ENCODE peak calls at places on chromosome 15, in five cellular contexts. One of them, this sample, is unnamed. For H3K9me2, the result is how much of the 10 kb centered on the place peaks cover.

GRCh38 chr15:25846377-25846776 is 16.8 kb downstream of the ATP10A start:
- DNase-seq in hepatocyte: no peak
- DNase-seq in HCT116: no peak
- DNase-seq in PC-9: no peak
- DNase-seq in PC-3: no peak
- DNase-seq in this sample: no peak

GRCh38 chr15:74725845-74726773 is 781 bp upstream of the CYP1A1 start:
- DNase-seq in hepatocyte: peak
- DNase-seq in PC-9: peak
- DNase-seq in PC-3: peak
- DNase-seq in HCT116: no peak
- DNase-seq in this sample: no peak

GRCh38 chr15:39936681-39937080 is 2.8 kb downstream of the EIF2AK4 start:
- DNase-seq in HCT116: no peak
- DNase-seq in PC-9: no peak
- DNase-seq in PC-3: peak
- DNase-seq in hepatocyte: no peak
- DNase-seq in this sample: no peak

GRCh38 chr15:45439521-45439931 is 61.2 kb upstream of the GATM start:
- DNase-seq in HCT116: no peak
- DNase-seq in PC-3: no peak
- DNase-seq in PC-9: no peak
- DNase-seq in hepatocyte: peak
- DNase-seq in this sample: peak

GRCh38 chr15:77753238-77753873 is 120.6 kb upstream of the LINGO1 start:
- DNase-seq in HCT116: no peak
- DNase-seq in PC-3: peak
- DNase-seq in PC-9: peak
- DNase-seq in hepatocyte: peak
- DNase-seq in this sample: peak

GRCh38 chr15:31304736-31305365 is 21.8 kb upstream of the KLF13 start:
- DNase-seq in PC-3: no peak
- DNase-seq in HCT116: no peak
- DNase-seq in PC-9: no peak
- DNase-seq in hepatocyte: no peak
- DNase-seq in this sample: peak

GRCh38 chr15:50257924-50258323 is 7.6 kb downstream of the HDC start:
- DNase-seq in hepatocyte: no peak
- DNase-seq in PC-9: no peak
- DNase-seq in PC-3: peak
- DNase-seq in HCT116: no peak
- DNase-seq in this sample: no peak

GRCh38 chr15:31268911-31269784 is 57.5 kb upstream of the KLF13 start:
- DNase-seq in PC-3: no peak
- DNase-seq in PC-9: no peak
- DNase-seq in HCT116: no peak
- DNase-seq in hepatocyte: peak
- DNase-seq in this sample: no peak

GRCh38 chr15:45728641-45729040 is 93.8 kb downstream of the SQOR start:
- DNase-seq in hepatocyte: no peak
- DNase-seq in HCT116: no peak
- DNase-seq in PC-9: no peak
- DNase-seq in PC-3: no peak
- DNase-seq in this sample: no peak

GRCh38 chr15:72037321-72037720 is 80.6 kb downstream of the MYO9A start:
- DNase-seq in hepatocyte: no peak
- DNase-seq in HCT116: peak
- DNase-seq in PC-3: peak
- DNase-seq in PC-9: no peak
- DNase-seq in this sample: no peak

GRCh38 chr15:96171842-96172241 is 158.7 kb upstream of the NR2F2 start:
- DNase-seq in hepatocyte: peak
- DNase-seq in PC-9: peak
- DNase-seq in PC-3: no peak
- DNase-seq in HCT116: no peak
- DNase-seq in this sample: no peak

GRCh38 chr15:101045835-101046691 is 126.9 kb downstream of the LRRK1 start:
- DNase-seq in hepatocyte: no peak
- DNase-seq in PC-3: no peak
- DNase-seq in HCT116: no peak
- DNase-seq in PC-9: no peak
- DNase-seq in this sample: no peak

GRCh38 chr15:74773329-74773728 is 8.6 kb upstream of the CSK start:
- DNase-seq in HCT116: no peak
- DNase-seq in PC-9: no peak
- DNase-seq in hepatocyte: no peak
- DNase-seq in PC-3: no peak
- DNase-seq in this sample: peak

GRCh38 chr15:57751177-57751800 is 44.8 kb downstream of the POLR2M start:
- DNase-seq in PC-9: no peak
- DNase-seq in hepatocyte: peak
- DNase-seq in PC-3: peak
- DNase-seq in HCT116: no peak
- DNase-seq in this sample: no peak

GRCh38 chr15:39778031-39778430 is 4.6 kb downstream of the FSIP1 start:
- DNase-seq in hepatocyte: no peak
- DNase-seq in PC-3: no peak
- DNase-seq in PC-9: no peak
- DNase-seq in HCT116: no peak
- DNase-seq in this sample: no peak

GRCh38 chr15:70035051-70035718 is 62.5 kb downstream of the TLE3 start:
- DNase-seq in PC-9: no peak
- DNase-seq in PC-3: no peak
- DNase-seq in HCT116: no peak
- DNase-seq in hepatocyte: no peak
- DNase-seq in this sample: no peak

GRCh38 chr15:92614791-92615785 is 40.5 kb downstream of the FAM174B start:
- DNase-seq in PC-9: no peak
- DNase-seq in PC-3: no peak
- DNase-seq in hepatocyte: no peak
- DNase-seq in HCT116: no peak
- DNase-seq in this sample: no peak

GRCh38 chr15:75339531-75340240 is 3.8 kb downstream of the COMMD4 start:
- DNase-seq in PC-9: no peak
- DNase-seq in PC-3: no peak
- DNase-seq in hepatocyte: no peak
- DNase-seq in HCT116: no peak
- DNase-seq in this sample: no peak

GRCh38 chr15:42385206-42385979 is 26.1 kb downstream of the CAPN3 start:
- DNase-seq in PC-3: peak
- DNase-seq in hepatocyte: peak
- DNase-seq in HCT116: peak
- DNase-seq in PC-9: peak
- DNase-seq in this sample: peak

GRCh38 chr15:33968224-33968623 is at the start of gene CHRM5:
- DNase-seq in PC-3: no peak
- DNase-seq in HCT116: no peak
- DNase-seq in PC-9: no peak
- DNase-seq in hepatocyte: no peak
- DNase-seq in this sample: no peak

GRCh38 chr15:76962337-76963013 is 30.9 kb downstream of the RCN2 start:
- DNase-seq in HCT116: no peak
- DNase-seq in hepatocyte: no peak
- DNase-seq in PC-3: no peak
- DNase-seq in PC-9: no peak
- DNase-seq in this sample: peak

GRCh38 chr15:69976366-69976994 is 121.2 kb downstream of the TLE3 start:
- DNase-seq in hepatocyte: peak
- DNase-seq in HCT116: no peak
- DNase-seq in PC-9: peak
- DNase-seq in PC-3: peak
- DNase-seq in this sample: peak

GRCh38 chr15:35121611-35122359 is 36.7 kb upstream of the NANOGP8 start:
- DNase-seq in HCT116: no peak
- DNase-seq in hepatocyte: no peak
- DNase-seq in PC-3: no peak
- DNase-seq in PC-9: no peak
- DNase-seq in this sample: no peak

GRCh38 chr15:96020133-96020532 is 310.4 kb upstream of the NR2F2 start:
- DNase-seq in HCT116: no peak
- DNase-seq in PC-3: no peak
- DNase-seq in hepatocyte: no peak
- DNase-seq in PC-9: no peak
- DNase-seq in this sample: no peak

GRCh38 chr15:101615414-101615985 is 36.7 kb downstream of the TM2D3 start:
- DNase-seq in HCT116: no peak
- DNase-seq in PC-3: no peak
- DNase-seq in hepatocyte: no peak
- DNase-seq in PC-9: no peak
- DNase-seq in this sample: no peak

GRCh38 chr15:71294636-71295241 is 179.5 kb downstream of the THSD4 start:
- DNase-seq in HCT116: peak
- DNase-seq in PC-3: peak
- DNase-seq in PC-9: peak
- DNase-seq in hepatocyte: no peak
- DNase-seq in this sample: no peak

GRCh38 chr15:69749274-69749673 is 296.7 kb downstream of the RPLP1 start:
- DNase-seq in hepatocyte: no peak
- DNase-seq in HCT116: no peak
- DNase-seq in PC-9: no peak
- DNase-seq in PC-3: no peak
- DNase-seq in this sample: peak

DNA sequence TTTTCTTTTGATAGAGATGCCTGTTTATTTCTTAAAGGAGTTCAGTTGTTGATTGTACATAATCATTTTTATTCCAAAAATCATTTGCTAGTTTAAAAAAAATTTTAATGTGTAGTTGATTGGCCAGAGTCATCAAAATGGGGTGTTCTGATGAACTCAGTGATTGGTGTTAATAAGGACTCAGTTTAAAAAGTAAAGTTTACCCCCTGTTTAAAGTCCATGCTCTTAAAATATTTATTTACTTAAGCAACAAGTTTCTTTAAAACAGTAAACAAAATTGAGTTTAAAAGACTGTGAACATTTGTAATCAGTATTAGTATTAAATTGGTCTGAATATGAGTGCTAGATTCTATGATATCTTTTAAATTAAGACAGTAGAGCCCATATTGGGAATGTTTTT is 56.0 kb downstream of the MEF2A start:
- DNase-seq in PC-3: no peak
- DNase-seq in HCT116: no peak
- DNase-seq in PC-9: no peak
- DNase-seq in hepatocyte: no peak
- DNase-seq in this sample: no peak
- H3K4me2 ChIP-seq in PC-3: no peak
- H3K4me2 ChIP-seq in HCT116: no peak
- H3K4me2 ChIP-seq in PC-9: no peak
- H3K4me2 ChIP-seq in hepatocyte: no peak
- H3K4me2 ChIP-seq in this sample: no peak

DNA sequence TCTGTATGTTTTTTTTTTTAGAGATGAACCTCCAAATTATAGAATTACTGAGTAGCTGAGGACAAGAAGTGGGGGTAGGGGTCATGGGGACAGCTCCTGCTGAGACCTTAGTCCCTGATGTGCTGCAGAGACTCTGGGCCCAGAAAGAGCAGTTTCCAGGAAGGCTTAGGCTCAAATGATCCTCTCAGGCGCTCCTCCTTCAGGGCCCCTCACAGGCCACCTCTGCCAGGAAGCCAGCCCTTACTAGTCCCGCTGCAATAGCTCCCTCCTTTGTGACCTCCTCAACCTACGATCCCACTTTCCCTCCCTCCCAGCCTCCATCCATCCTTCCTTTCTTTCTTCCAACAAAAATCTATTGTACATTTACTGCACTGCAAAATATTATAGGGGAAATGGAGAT is 24.6 kb downstream of the SLC28A1 start:
- DNase-seq in PC-9: no peak
- DNase-seq in hepatocyte: no peak
- DNase-seq in HCT116: no peak
- DNase-seq in PC-3: no peak
- DNase-seq in this sample: no peak
- H3K9me2 ChIP-seq in PC-9: under half
- H3K9me2 ChIP-seq in hepatocyte: under half
- H3K9me2 ChIP-seq in HCT116: under half
- H3K9me2 ChIP-seq in PC-3: under half
- H3K9me2 ChIP-seq in this sample: under half

DNA sequence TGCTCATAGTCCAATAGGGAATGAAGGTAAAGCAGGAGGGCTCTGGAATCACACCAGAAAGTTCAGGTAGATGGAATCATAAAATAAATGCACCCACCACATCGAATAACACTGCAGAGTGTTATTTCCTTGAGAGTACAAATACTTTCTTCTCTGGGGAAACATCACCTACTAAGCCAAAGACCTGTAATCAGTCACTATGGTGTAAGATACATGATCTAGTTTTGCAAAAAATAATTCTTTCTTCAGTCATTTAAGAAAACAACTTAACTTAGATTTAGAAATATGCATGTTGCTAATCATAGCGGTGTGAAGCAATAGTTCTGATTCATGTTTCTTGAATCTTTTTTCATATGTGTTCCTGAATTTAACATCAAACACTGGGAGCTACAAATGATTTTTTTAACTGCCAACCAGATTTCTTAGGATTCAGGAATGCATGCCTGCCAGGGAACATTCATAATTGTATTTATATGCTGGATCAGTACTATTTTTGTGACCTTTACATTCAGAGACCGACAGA is 40.2 kb upstream of the MEIS2 start:
- DNase-seq in hepatocyte: no peak
- DNase-seq in PC-3: no peak
- DNase-seq in PC-9: no peak
- DNase-seq in HCT116: no peak
- DNase-seq in this sample: no peak
- H3K4me2 ChIP-seq in hepatocyte: no peak
- H3K4me2 ChIP-seq in PC-3: no peak
- H3K4me2 ChIP-seq in PC-9: no peak
- H3K4me2 ChIP-seq in HCT116: no peak
- H3K4me2 ChIP-seq in this sample: no peak

DNA sequence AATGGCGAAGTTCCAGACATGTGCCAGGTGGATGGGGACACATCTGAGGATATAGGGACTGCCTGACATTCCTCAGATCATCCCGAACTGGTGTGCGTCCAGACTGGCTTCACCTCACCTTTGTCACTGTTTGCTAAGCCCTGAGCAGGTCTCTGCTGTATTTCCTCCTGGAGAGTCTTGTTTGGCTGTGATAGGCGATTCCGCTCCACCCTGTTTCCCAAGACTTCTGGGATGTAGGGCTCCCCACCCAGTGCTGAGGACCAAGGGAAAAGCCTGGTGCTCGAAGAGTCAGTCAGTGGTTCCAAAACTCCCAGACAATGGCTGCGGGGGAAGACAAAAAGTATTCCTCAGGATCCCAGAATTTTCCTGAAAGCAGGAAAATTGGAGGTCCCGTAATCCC is 11.1 kb upstream of the FURIN start:
- DNase-seq in HCT116: no peak
- DNase-seq in PC-9: no peak
- DNase-seq in PC-3: no peak
- DNase-seq in hepatocyte: no peak
- DNase-seq in this sample: no peak
- H3K9me2 ChIP-seq in HCT116: under half
- H3K9me2 ChIP-seq in PC-9: under half
- H3K9me2 ChIP-seq in PC-3: under half
- H3K9me2 ChIP-seq in hepatocyte: under half
- H3K9me2 ChIP-seq in this sample: under half

GRCh38 chr15:94237903-94238302 is 6.5 kb downstream of the MCTP2 start:
- DNase-seq in PC-9: no peak
- DNase-seq in HCT116: no peak
- DNase-seq in PC-3: peak
- DNase-seq in hepatocyte: no peak
- DNase-seq in this sample: no peak
- H3K4me2 ChIP-seq in PC-9: no peak
- H3K4me2 ChIP-seq in HCT116: no peak
- H3K4me2 ChIP-seq in PC-3: peak
- H3K4me2 ChIP-seq in hepatocyte: no peak
- H3K4me2 ChIP-seq in this sample: no peak

This sample was measured in Karpas-422.